ENCODE peak calls at places on chromosomes 7 and 10, in six cellular contexts. P is sigmoid colon, T is lung, L is fibroblast of mammary gland, J is cardiac muscle cell, Q is upper lobe of right lung. C is an unnamed sample.

GRCh38 chr7:156145184-156145583 is 332.9 kb upstream of the SHH start:
- DNase-seq in J (no peak), L (no peak), P (no peak), Q (no peak), T (no peak), C (no peak)

GRCh38 chr7:22660732-22661131 is 66.3 kb upstream of the IL6 start:
- DNase-seq in P (no peak), J (no peak), Q (no peak), L (no peak), T (no peak), C (peak)

GRCh38 chr7:42104231-42104630 is 132.8 kb downstream of the GLI3 start:
- DNase-seq in P (no peak), L (no peak), Q (no peak), T (no peak), J (no peak), C (no peak)

GRCh38 chr10:681670-682318 is 7.7 kb downstream of the DIP2C start:
- DNase-seq in T (no peak), P (no peak), Q (peak), L (peak), J (no peak), C (no peak)

GRCh38 chr10:23343591-23344225 is 889 bp downstream of the C10orf67 start:
- DNase-seq in Q (peak), J (peak), T (peak), L (peak), P (peak), C (no peak)

GRCh38 chr7:36084485-36085091 is 68.5 kb upstream of the EEPD1 start:
- DNase-seq in Q (no peak), L (peak), T (no peak), J (peak), P (peak), C (no peak)

GRCh38 chr10:77925795-77926565 is 575 bp downstream of the DLG5 start:
- DNase-seq in L (peak), J (peak), P (peak), T (peak), Q (peak), C (peak)

GRCh38 chr10:110843031-110843430 is 28.7 kb upstream of the PDCD4 start:
- DNase-seq in P (peak), Q (no peak), J (no peak), L (no peak), T (no peak), C (peak)

GRCh38 chr7:137097111-137097510 is 228.7 kb downstream of the CHRM2 start:
- DNase-seq in Q (no peak), T (no peak), P (no peak), J (peak), L (no peak), C (no peak)

GRCh38 chr10:97427571-97428179 is 1.7 kb downstream of the PGAM1 start:
- DNase-seq in L (peak), Q (no peak), P (no peak), T (peak), J (peak), C (peak)

GRCh38 chr7:138243430-138243829 is 167.2 kb downstream of the AKR1D1 start:
- DNase-seq in P (no peak), T (no peak), Q (no peak), L (no peak), J (peak), C (no peak)

GRCh38 chr10:74585231-74586087 is 240.9 kb upstream of the KAT6B start:
- DNase-seq in J (peak), L (peak), Q (no peak), T (no peak), P (no peak), C (peak)

GRCh38 chr10:100930368-100930767 is 17.6 kb downstream of the SLF2 start:
- DNase-seq in L (no peak), P (no peak), T (no peak), J (no peak), Q (no peak), C (no peak)

GRCh38 chr10:100939763-100940344 is 27.1 kb downstream of the SLF2 start:
- DNase-seq in Q (no peak), P (no peak), L (no peak), J (no peak), T (no peak), C (no peak)

DNA sequence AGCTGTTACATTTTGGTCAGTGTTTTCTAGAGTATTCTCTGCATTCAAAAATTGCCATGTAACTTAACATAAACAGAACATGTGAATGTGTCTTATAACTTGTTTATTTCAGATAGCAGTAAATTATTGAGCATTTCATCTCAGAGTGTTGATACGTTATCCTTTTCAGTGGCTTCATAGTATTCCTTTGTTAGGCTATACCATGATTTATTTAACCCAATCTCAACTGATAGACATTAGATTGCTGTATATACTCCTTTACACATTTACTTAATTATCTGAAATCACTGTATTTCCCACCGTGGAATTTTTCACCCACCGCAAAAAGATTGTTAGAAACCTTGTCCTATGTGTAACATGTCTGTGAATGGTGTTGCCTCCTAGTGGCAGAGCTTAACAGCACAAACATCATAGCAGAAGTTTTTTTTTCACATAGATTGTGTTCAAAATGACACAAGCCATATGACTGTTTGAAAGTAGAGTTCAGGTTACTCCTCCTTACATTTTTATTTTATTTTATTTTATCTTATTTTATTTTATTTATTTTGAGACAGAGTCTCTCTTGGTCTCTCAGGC is 21.4 kb downstream of the SLF2 start:
- DNase-seq in J (peak), Q (no peak), P (no peak), L (peak), T (no peak), C (peak)
- TF ChIP-seq CTCF in J (peak), Q (peak), P (no peak), L (peak), T (no peak), C (peak)

DNA sequence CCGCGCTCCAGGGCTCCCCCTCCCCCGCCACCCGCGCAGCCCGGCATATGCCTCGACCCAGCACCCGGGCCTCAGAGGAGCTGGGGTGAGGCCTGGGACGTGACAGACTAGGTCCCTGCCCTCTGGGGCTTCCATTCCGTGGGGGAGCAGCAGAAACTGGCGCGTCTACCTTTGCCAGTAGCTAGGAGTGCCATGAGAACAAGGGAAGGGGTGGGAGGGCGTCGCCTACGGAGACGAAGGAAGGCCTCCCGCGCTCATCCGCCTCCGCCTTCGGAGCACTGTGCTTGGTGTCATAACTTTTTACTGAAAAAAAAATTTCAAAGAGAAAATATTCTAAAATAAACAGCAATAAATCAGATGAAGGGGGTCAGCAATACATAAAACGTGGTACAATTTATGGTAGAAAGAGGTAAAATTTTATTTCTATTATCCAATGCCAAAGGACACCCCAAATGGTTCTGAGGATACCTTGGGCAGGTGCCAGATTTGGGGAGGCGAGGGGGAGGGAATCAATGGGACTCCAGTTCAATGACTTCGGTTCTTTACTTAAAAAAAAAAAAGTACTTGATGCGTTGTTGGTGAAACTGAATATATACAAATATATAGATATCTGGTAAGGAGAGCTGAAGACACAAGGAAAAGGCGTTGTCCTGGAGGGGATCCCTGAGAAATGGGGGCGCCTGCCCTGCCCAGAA is 35.1 kb upstream of the GRID1 start:
- DNase-seq in Q (peak), J (peak), T (no peak), P (no peak), L (no peak), C (no peak)
- H3K4me3 ChIP-seq in Q (peak), J (peak), T (no peak), P (peak), L (peak), C (peak)

GRCh38 chr7:81447351-81447952 is 322.4 kb downstream of the HGF start:
- DNase-seq in T (no peak), P (no peak), L (peak), J (peak), Q (no peak), C (peak)
- TF ChIP-seq CTCF in T (no peak), P (peak), L (peak), J (peak), Q (peak), C (no peak)

DNA sequence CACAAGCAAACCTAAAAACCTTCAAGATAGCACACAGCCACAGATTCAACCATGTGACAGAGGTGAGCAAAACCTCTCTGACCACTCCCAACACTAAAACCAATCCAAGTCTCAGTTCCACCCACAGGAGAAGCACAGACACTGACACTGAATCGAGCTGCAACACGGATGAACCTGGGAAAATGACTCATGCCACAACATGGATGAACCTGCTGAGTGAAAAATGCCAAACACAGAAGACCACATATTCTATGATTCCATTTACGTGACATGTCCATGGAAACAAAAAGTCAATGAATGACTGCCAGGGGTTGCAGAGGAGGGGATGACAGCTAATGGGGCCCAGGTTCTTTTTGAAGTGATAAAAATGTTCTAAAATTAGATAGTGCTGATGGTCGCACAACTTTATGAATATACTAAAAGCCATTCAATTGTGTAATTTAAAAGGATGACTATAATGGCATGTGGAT is 22.0 kb downstream of the CYTH3 start:
- DNase-seq in P (no peak), L (peak), Q (no peak), T (no peak), J (no peak), C (peak)
- H3K4me3 ChIP-seq in P (no peak), L (no peak), Q (no peak), T (no peak), J (no peak), C (no peak)

GRCh38 chr10:71066600-71066999 is 145.8 kb upstream of the UNC5B start:
- DNase-seq in L (no peak), Q (no peak), P (no peak), J (no peak), T (no peak), C (no peak)

GRCh38 chr10:71065659-71066058 is 146.7 kb upstream of the UNC5B start:
- DNase-seq in T (no peak), P (no peak), Q (no peak), J (no peak), L (no peak), C (no peak)

GRCh38 chr10:71062156-71062555 is 150.2 kb upstream of the UNC5B start:
- DNase-seq in T (no peak), Q (no peak), P (no peak), L (no peak), J (no peak), C (no peak)

GRCh38 chr10:71063431-71063830 is 148.9 kb upstream of the UNC5B start:
- DNase-seq in T (no peak), J (no peak), Q (no peak), L (no peak), P (no peak), C (no peak)

DNA sequence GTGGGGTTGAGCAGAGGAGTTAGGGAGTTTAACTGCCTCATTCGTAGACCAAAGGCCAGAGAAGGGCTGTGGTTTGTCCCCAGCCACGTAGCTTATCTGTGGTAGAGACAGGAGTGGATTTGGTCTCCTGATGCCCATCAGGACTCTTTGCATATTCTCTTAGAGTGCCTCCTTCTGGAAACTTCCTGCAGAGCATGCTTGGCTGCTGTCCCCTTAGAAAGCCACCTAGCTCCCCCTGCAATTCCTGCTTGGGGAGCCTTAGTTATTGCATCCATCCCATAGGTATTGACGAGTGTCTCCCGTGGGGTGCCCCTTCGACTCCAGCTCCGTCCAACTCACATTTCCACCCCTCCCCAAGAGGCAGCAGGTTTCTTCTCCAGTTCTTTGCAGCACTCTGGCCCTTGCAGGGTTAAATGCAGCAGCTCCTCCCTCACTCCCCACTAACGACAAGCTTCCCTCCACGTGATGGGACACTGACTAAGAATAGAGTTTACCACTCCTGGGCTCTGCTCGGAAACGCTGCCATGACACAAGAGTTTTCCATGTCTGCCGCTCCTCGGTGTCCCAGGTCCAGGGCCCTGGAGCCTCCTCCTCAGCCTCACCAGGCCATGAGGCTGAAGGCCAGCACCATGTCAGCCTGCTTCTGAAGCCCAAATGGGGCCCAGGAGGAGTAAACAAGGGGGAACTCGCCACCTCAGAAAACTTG is 147.8 kb upstream of the UNC5B start:
- DNase-seq in J (no peak), Q (no peak), P (no peak), L (no peak), T (no peak), C (no peak)
- TF ChIP-seq CTCF in J (peak), Q (no peak), P (no peak), L (no peak), T (no peak), C (peak)

C was measured in GM12865.